ENCODE peak calls at places on chromosomes 5 and 9, in four cellular contexts. W is colonic mucosa, F is GM23248, H is cardiac muscle cell. P is an unnamed sample. For H3K4me1 and H3K27me3, the result is how much of the 10 kb centered on the place peaks cover.

GRCh38 chr9:103183569-103184191 is 188.5 kb downstream of the CYLC2 start:
- DNase-seq in W (no peak), F (no peak), H (no peak), P (no peak)

GRCh38 chr9:84140535-84141101 is 160.0 kb downstream of the RMI1 start:
- DNase-seq in W (peak), F (peak), H (peak), P (peak)

GRCh38 chr9:76987594-76988200 is 31.8 kb upstream of the FOXB2 start:
- DNase-seq in W (peak), F (peak), H (peak), P (no peak)

GRCh38 chr9:89309608-89310485 is 1.1 kb upstream of the CKS2 start:
- DNase-seq in W (peak), F (peak), H (peak), P (no peak)

GRCh38 chr9:83670381-83670780 is 37.4 kb downstream of the UBQLN1 start:
- DNase-seq in W (no peak), F (no peak), H (no peak), P (no peak)

GRCh38 chr5:72125931-72126620 is 18.8 kb downstream of the MAP1B start:
- DNase-seq in W (no peak), F (peak), H (no peak), P (no peak)

GRCh38 chr5:82738681-82739080 is 338.5 kb downstream of the TMEM167A start:
- DNase-seq in W (no peak), F (no peak), H (no peak), P (no peak)

GRCh38 chr5:71829206-71829605 is 110.1 kb downstream of the CARTPT start:
- DNase-seq in W (no peak), F (no peak), H (no peak), P (no peak)

GRCh38 chr5:97101189-97101910 is 41.1 kb downstream of the LIX1 start:
- DNase-seq in W (no peak), F (no peak), H (no peak), P (no peak)

GRCh38 chr9:128415222-128415621 is 5.4 kb upstream of the CERCAM start:
- DNase-seq in W (peak), F (no peak), H (no peak), P (no peak)

GRCh38 chr5:32030226-32030625 is 143.9 kb downstream of the GOLPH3 start:
- DNase-seq in W (no peak), F (peak), H (no peak), P (no peak)

GRCh38 chr9:108056083-108056804 is 566.7 kb upstream of the KLF4 start:
- DNase-seq in W (no peak), F (peak), H (peak), P (no peak)

GRCh38 chr9:77707696-77708095 is 59.6 kb upstream of the GNA14 start:
- DNase-seq in W (no peak), F (peak), H (peak), P (no peak)

DNA sequence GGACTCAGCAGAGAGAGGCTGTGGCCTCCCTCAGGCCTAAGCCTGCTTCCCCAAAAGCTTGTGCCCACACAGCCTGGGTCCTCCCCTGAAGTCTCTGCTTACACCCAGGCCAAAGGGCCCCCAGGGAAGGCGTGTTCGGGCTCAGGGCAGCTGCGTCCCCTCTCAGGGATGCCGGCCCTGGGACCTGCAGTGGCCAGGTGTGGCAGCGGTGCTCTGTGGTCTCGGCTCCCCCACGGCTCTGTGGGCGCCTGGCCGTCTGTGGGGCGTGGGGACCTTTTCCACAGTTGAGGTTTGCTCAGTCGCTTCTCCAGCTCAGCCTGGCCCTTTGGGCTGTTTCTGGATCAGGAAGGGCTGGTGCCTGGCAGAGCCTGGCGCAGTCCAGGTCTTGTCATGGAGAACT is 75.9 kb downstream of the RXRA start:
- DNase-seq in W (no peak), F (no peak), H (no peak), P (no peak)
- H3K4me1 ChIP-seq in W (under half), F (under half), H (under half), P (under half)

DNA sequence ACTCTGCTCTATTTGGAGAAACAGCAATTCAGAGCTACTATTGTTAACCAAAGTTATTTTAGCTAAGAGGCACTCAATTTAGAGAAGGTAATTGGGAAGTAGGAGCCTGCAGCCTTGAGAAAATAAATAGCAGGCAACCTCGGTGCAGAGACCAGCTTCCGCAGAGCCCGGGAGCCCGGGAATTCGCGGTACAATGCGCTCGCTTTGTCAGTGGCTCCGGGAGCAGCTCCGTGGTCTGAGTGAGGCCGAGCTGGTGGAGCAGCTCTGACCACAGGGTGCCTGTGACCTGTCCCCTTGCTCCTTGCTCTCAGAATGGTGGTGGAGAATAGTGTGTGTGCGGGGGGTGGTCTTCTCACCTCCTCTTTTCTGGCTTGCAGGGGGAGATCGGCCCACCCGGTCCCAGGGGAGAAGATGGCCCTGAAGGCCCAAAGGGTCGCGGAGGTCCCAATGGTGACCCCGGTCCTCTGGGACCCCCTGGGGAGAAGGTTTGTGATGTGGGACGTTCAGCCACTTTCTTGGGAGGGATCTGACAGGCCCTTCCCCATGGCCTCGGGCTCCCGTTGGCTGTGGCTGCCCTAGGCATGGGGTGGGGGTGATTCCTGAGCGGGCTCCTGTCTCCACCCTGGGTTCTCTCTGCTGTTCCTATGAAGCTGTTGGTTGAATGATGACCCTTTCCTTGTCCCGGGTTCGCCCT is 95.9 kb upstream of the FCN2 start:
- DNase-seq in W (no peak), F (no peak), H (no peak), P (no peak)
- H3K27me3 ChIP-seq in W (under half), F (under half), H (under half), P (under half)

GRCh38 chr9:114364528-114365041 is 23.2 kb downstream of the AKNA start:
- DNase-seq in W (no peak), F (peak), H (no peak), P (no peak)
- H3K4me1 ChIP-seq in W (under half), F (under half), H (under half), P (half or more)

GRCh38 chr9:135034106-135034505 is 53.4 kb upstream of the OLFM1 start:
- DNase-seq in W (no peak), F (no peak), H (no peak), P (no peak)

GRCh38 chr9:135032868-135033460 is 54.5 kb upstream of the OLFM1 start:
- DNase-seq in W (no peak), F (no peak), H (no peak), P (no peak)

GRCh38 chr9:135035781-135036760 is 51.4 kb upstream of the OLFM1 start:
- DNase-seq in W (no peak), F (no peak), H (no peak), P (no peak)

GRCh38 chr9:135032041-135032835 is 55.2 kb upstream of the OLFM1 start:
- DNase-seq in W (no peak), F (no peak), H (no peak), P (no peak)

DNA sequence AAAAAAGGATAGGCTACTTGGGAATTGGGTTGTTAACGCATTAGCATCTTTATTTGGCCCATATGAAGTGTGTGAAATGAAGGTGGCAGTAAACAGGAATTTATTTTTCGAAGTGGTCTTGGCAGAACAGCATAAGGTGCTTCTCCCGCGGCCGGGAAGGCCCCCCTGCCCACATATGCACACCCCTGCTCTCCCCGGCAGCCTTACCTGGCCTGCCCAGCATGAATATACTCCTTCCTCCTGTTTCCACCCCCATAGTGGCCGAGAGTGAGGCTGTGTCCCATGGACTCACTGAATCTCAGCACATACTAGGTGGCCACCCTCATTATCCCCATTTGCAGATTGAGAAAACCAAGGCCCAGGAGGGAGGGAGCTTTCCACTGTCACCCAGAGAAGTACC is 54.0 kb upstream of the OLFM1 start:
- DNase-seq in W (no peak), F (no peak), H (no peak), P (no peak)
- H3K27me3 ChIP-seq in W (under half), F (under half), H (under half), P (under half)